ENCODE peak calls at places on chromosomes 1 and 21, in eight cellular contexts. One of them, this sample, is unnamed.

GRCh38 chr1:234139966-234140365 is 233.3 kb upstream of the COA6 start:
- DNase-seq in type B pancreatic cell: no peak
- DNase-seq in memory B cell: no peak
- DNase-seq in ACHN: no peak
- DNase-seq in amygdala: no peak
- DNase-seq in activated CD8-positive, alpha-beta memory T cell treated with anti-CD3 and anti-CD28 coated beads for 24 hours: no peak
- DNase-seq in KG1: no peak
- DNase-seq in PC-9: peak
- DNase-seq in this sample: no peak

GRCh38 chr1:151968058-151968457 is 25.6 kb downstream of the S100A10 start:
- DNase-seq in type B pancreatic cell: no peak
- DNase-seq in memory B cell: peak
- DNase-seq in ACHN: peak
- DNase-seq in amygdala: no peak
- DNase-seq in activated CD8-positive, alpha-beta memory T cell treated with anti-CD3 and anti-CD28 coated beads for 24 hours: peak
- DNase-seq in KG1: peak
- DNase-seq in PC-9: peak
- DNase-seq in this sample: peak

GRCh38 chr1:18948048-18948912 is 8.2 kb downstream of the IFFO2 start:
- DNase-seq in type B pancreatic cell: no peak
- DNase-seq in memory B cell: no peak
- DNase-seq in ACHN: peak
- DNase-seq in amygdala: no peak
- DNase-seq in activated CD8-positive, alpha-beta memory T cell treated with anti-CD3 and anti-CD28 coated beads for 24 hours: no peak
- DNase-seq in KG1: peak
- DNase-seq in PC-9: no peak
- DNase-seq in this sample: no peak

GRCh38 chr1:22877980-22878379 is 94.7 kb downstream of the LACTBL1 start:
- DNase-seq in type B pancreatic cell: no peak
- DNase-seq in memory B cell: no peak
- DNase-seq in ACHN: no peak
- DNase-seq in amygdala: no peak
- DNase-seq in activated CD8-positive, alpha-beta memory T cell treated with anti-CD3 and anti-CD28 coated beads for 24 hours: no peak
- DNase-seq in KG1: no peak
- DNase-seq in PC-9: no peak
- DNase-seq in this sample: no peak

GRCh38 chr1:204443260-204443619 is 31.6 kb upstream of the PPP1R15B start:
- DNase-seq in type B pancreatic cell: peak
- DNase-seq in memory B cell: no peak
- DNase-seq in ACHN: no peak
- DNase-seq in amygdala: no peak
- DNase-seq in activated CD8-positive, alpha-beta memory T cell treated with anti-CD3 and anti-CD28 coated beads for 24 hours: no peak
- DNase-seq in KG1: no peak
- DNase-seq in PC-9: peak
- DNase-seq in this sample: peak

GRCh38 chr1:210938416-210938925 is 195.5 kb downstream of the KCNH1 start:
- DNase-seq in type B pancreatic cell: no peak
- DNase-seq in memory B cell: no peak
- DNase-seq in ACHN: no peak
- DNase-seq in amygdala: no peak
- DNase-seq in activated CD8-positive, alpha-beta memory T cell treated with anti-CD3 and anti-CD28 coated beads for 24 hours: no peak
- DNase-seq in KG1: no peak
- DNase-seq in PC-9: no peak
- DNase-seq in this sample: no peak

GRCh38 chr1:50526431-50526830 is 103.2 kb upstream of the DMRTA2 start:
- DNase-seq in type B pancreatic cell: no peak
- DNase-seq in memory B cell: no peak
- DNase-seq in ACHN: no peak
- DNase-seq in amygdala: no peak
- DNase-seq in activated CD8-positive, alpha-beta memory T cell treated with anti-CD3 and anti-CD28 coated beads for 24 hours: no peak
- DNase-seq in KG1: no peak
- DNase-seq in PC-9: no peak
- DNase-seq in this sample: no peak

GRCh38 chr1:94039514-94039870 is 81.5 kb downstream of the ABCA4 start:
- DNase-seq in type B pancreatic cell: no peak
- DNase-seq in memory B cell: peak
- DNase-seq in ACHN: peak
- DNase-seq in amygdala: no peak
- DNase-seq in activated CD8-positive, alpha-beta memory T cell treated with anti-CD3 and anti-CD28 coated beads for 24 hours: peak
- DNase-seq in KG1: peak
- DNase-seq in PC-9: peak
- DNase-seq in this sample: peak

GRCh38 chr21:29721242-29721641 is 218.6 kb downstream of the GRIK1 start:
- DNase-seq in type B pancreatic cell: no peak
- DNase-seq in memory B cell: no peak
- DNase-seq in ACHN: no peak
- DNase-seq in amygdala: no peak
- DNase-seq in activated CD8-positive, alpha-beta memory T cell treated with anti-CD3 and anti-CD28 coated beads for 24 hours: no peak
- DNase-seq in KG1: no peak
- DNase-seq in PC-9: no peak
- DNase-seq in this sample: no peak

GRCh38 chr1:245079021-245079609 is 75.7 kb upstream of the KIF26B start:
- DNase-seq in type B pancreatic cell: no peak
- DNase-seq in memory B cell: no peak
- DNase-seq in ACHN: peak
- DNase-seq in amygdala: no peak
- DNase-seq in activated CD8-positive, alpha-beta memory T cell treated with anti-CD3 and anti-CD28 coated beads for 24 hours: no peak
- DNase-seq in KG1: no peak
- DNase-seq in PC-9: peak
- DNase-seq in this sample: peak

GRCh38 chr21:26445440-26445839 is 127.6 kb downstream of the CYYR1 start:
- DNase-seq in type B pancreatic cell: no peak
- DNase-seq in memory B cell: no peak
- DNase-seq in ACHN: no peak
- DNase-seq in amygdala: no peak
- DNase-seq in activated CD8-positive, alpha-beta memory T cell treated with anti-CD3 and anti-CD28 coated beads for 24 hours: no peak
- DNase-seq in KG1: no peak
- DNase-seq in PC-9: no peak
- DNase-seq in this sample: no peak

GRCh38 chr1:184210048-184210447 is 158.5 kb downstream of the TSEN15 start:
- DNase-seq in type B pancreatic cell: no peak
- DNase-seq in memory B cell: no peak
- DNase-seq in ACHN: peak
- DNase-seq in amygdala: no peak
- DNase-seq in activated CD8-positive, alpha-beta memory T cell treated with anti-CD3 and anti-CD28 coated beads for 24 hours: no peak
- DNase-seq in KG1: no peak
- DNase-seq in PC-9: no peak
- DNase-seq in this sample: no peak

GRCh38 chr1:233834609-233835008 is 69.9 kb upstream of the SLC35F3 start:
- DNase-seq in type B pancreatic cell: no peak
- DNase-seq in memory B cell: no peak
- DNase-seq in ACHN: no peak
- DNase-seq in amygdala: no peak
- DNase-seq in activated CD8-positive, alpha-beta memory T cell treated with anti-CD3 and anti-CD28 coated beads for 24 hours: no peak
- DNase-seq in KG1: no peak
- DNase-seq in PC-9: no peak
- DNase-seq in this sample: no peak

GRCh38 chr1:94917251-94917650 is 9.7 kb downstream of the CNN3 start:
- DNase-seq in type B pancreatic cell: no peak
- DNase-seq in memory B cell: no peak
- DNase-seq in ACHN: no peak
- DNase-seq in amygdala: no peak
- DNase-seq in activated CD8-positive, alpha-beta memory T cell treated with anti-CD3 and anti-CD28 coated beads for 24 hours: no peak
- DNase-seq in KG1: no peak
- DNase-seq in PC-9: no peak
- DNase-seq in this sample: no peak

GRCh38 chr21:44293551-44294231 is 6.2 kb upstream of the PFKL start:
- DNase-seq in type B pancreatic cell: no peak
- DNase-seq in memory B cell: no peak
- DNase-seq in ACHN: no peak
- DNase-seq in amygdala: no peak
- DNase-seq in activated CD8-positive, alpha-beta memory T cell treated with anti-CD3 and anti-CD28 coated beads for 24 hours: no peak
- DNase-seq in KG1: no peak
- DNase-seq in PC-9: no peak
- DNase-seq in this sample: no peak

GRCh38 chr1:12477936-12478611 is 139.9 kb downstream of the DHRS3 start:
- DNase-seq in type B pancreatic cell: peak
- DNase-seq in memory B cell: no peak
- DNase-seq in ACHN: peak
- DNase-seq in amygdala: no peak
- DNase-seq in activated CD8-positive, alpha-beta memory T cell treated with anti-CD3 and anti-CD28 coated beads for 24 hours: peak
- DNase-seq in KG1: peak
- DNase-seq in PC-9: peak
- DNase-seq in this sample: peak

GRCh38 chr1:34822202-34822601 is 29.4 kb downstream of the GJA4 start:
- DNase-seq in type B pancreatic cell: no peak
- DNase-seq in memory B cell: no peak
- DNase-seq in ACHN: no peak
- DNase-seq in amygdala: no peak
- DNase-seq in activated CD8-positive, alpha-beta memory T cell treated with anti-CD3 and anti-CD28 coated beads for 24 hours: no peak
- DNase-seq in KG1: no peak
- DNase-seq in PC-9: no peak
- DNase-seq in this sample: no peak

This sample was measured in Calu3.